ENCODE peak calls at places on chromosomes 1 and 21, in ten cellular contexts. One of them, this sample, is unnamed.

GRCh38 chr1:222392571-222392970 is 155.3 kb downstream of the HHIPL2 start:
- DNase-seq in colonic mucosa: no peak
- DNase-seq in Panc1: no peak
- DNase-seq in fibroblast of lung: no peak
- DNase-seq in tibial nerve: no peak
- DNase-seq in SJCRH30: no peak
- DNase-seq in psoas muscle: no peak
- DNase-seq in A549: no peak
- DNase-seq in prostate gland: no peak
- DNase-seq in IMR-90: peak; percentile 91
- DNase-seq in this sample: no peak

GRCh38 chr21:31892686-31893085 is 19.9 kb downstream of the HUNK start:
- DNase-seq in colonic mucosa: no peak
- DNase-seq in Panc1: no peak
- DNase-seq in fibroblast of lung: no peak
- DNase-seq in tibial nerve: no peak
- DNase-seq in SJCRH30: no peak
- DNase-seq in psoas muscle: no peak
- DNase-seq in A549: no peak
- DNase-seq in prostate gland: no peak
- DNase-seq in IMR-90: no peak
- DNase-seq in this sample: no peak

GRCh38 chr1:100955322-100955721 is 59.4 kb downstream of the SLC30A7 start:
- DNase-seq in colonic mucosa: no peak
- DNase-seq in Panc1: no peak
- DNase-seq in fibroblast of lung: peak; percentile 87
- DNase-seq in tibial nerve: no peak
- DNase-seq in SJCRH30: no peak
- DNase-seq in psoas muscle: no peak
- DNase-seq in A549: no peak
- DNase-seq in prostate gland: no peak
- DNase-seq in IMR-90: peak; percentile 92
- DNase-seq in this sample: no peak

GRCh38 chr1:154955718-154956513 is at the start of gene PBXIP1:
- DNase-seq in colonic mucosa: peak; percentile 92
- DNase-seq in Panc1: no peak
- DNase-seq in fibroblast of lung: peak; percentile 89
- DNase-seq in tibial nerve: peak; percentile 71
- DNase-seq in SJCRH30: peak; percentile 96
- DNase-seq in psoas muscle: peak; percentile 54
- DNase-seq in A549: peak; percentile 99
- DNase-seq in prostate gland: peak; percentile 89
- DNase-seq in IMR-90: peak; percentile 87
- DNase-seq in this sample: no peak

GRCh38 chr1:145872421-145872891 is 13.2 kb downstream of the ANKRD35 start:
- DNase-seq in colonic mucosa: peak; percentile 31
- DNase-seq in Panc1: no peak
- DNase-seq in fibroblast of lung: peak; percentile 64
- DNase-seq in tibial nerve: peak; percentile 35
- DNase-seq in SJCRH30: no peak
- DNase-seq in psoas muscle: peak; percentile 86
- DNase-seq in A549: no peak
- DNase-seq in prostate gland: peak; percentile 53
- DNase-seq in IMR-90: peak; percentile 30
- DNase-seq in this sample: no peak

GRCh38 chr1:215665212-215665611 is 98.1 kb downstream of the KCTD3 start:
- DNase-seq in colonic mucosa: no peak
- DNase-seq in Panc1: no peak
- DNase-seq in fibroblast of lung: peak; percentile 8
- DNase-seq in tibial nerve: no peak
- DNase-seq in SJCRH30: no peak
- DNase-seq in psoas muscle: no peak
- DNase-seq in A549: no peak
- DNase-seq in prostate gland: no peak
- DNase-seq in IMR-90: peak; percentile 94
- DNase-seq in this sample: no peak

GRCh38 chr1:245458234-245458633 is 303.4 kb downstream of the KIF26B start:
- DNase-seq in colonic mucosa: no peak
- DNase-seq in Panc1: no peak
- DNase-seq in fibroblast of lung: no peak
- DNase-seq in tibial nerve: no peak
- DNase-seq in SJCRH30: no peak
- DNase-seq in psoas muscle: no peak
- DNase-seq in A549: no peak
- DNase-seq in prostate gland: no peak
- DNase-seq in IMR-90: no peak
- DNase-seq in this sample: no peak

GRCh38 chr1:6392081-6392879 is 1.3 kb downstream of the ACOT7 start:
- DNase-seq in colonic mucosa: peak; percentile 55
- DNase-seq in Panc1: no peak
- DNase-seq in fibroblast of lung: no peak
- DNase-seq in tibial nerve: no peak
- DNase-seq in SJCRH30: peak; percentile 24
- DNase-seq in psoas muscle: no peak
- DNase-seq in A549: no peak
- DNase-seq in prostate gland: no peak
- DNase-seq in IMR-90: no peak
- DNase-seq in this sample: no peak

GRCh38 chr1:221723018-221723917 is 18.6 kb downstream of the DUSP10 start:
- DNase-seq in colonic mucosa: no peak
- DNase-seq in Panc1: no peak
- DNase-seq in fibroblast of lung: no peak
- DNase-seq in tibial nerve: no peak
- DNase-seq in SJCRH30: peak; percentile 46
- DNase-seq in psoas muscle: no peak
- DNase-seq in A549: no peak
- DNase-seq in prostate gland: no peak
- DNase-seq in IMR-90: peak; percentile 82
- DNase-seq in this sample: no peak

GRCh38 chr1:18234790-18235242 is 127.2 kb downstream of the IGSF21 start:
- DNase-seq in colonic mucosa: peak; percentile 58
- DNase-seq in Panc1: no peak
- DNase-seq in fibroblast of lung: peak; percentile 2
- DNase-seq in tibial nerve: no peak
- DNase-seq in SJCRH30: peak; percentile 83
- DNase-seq in psoas muscle: no peak
- DNase-seq in A549: peak; percentile 78
- DNase-seq in prostate gland: peak; percentile 19
- DNase-seq in IMR-90: peak; percentile 3
- DNase-seq in this sample: no peak

GRCh38 chr1:212089560-212090163 is 54.1 kb downstream of the DTL start:
- DNase-seq in colonic mucosa: no peak
- DNase-seq in Panc1: no peak
- DNase-seq in fibroblast of lung: no peak
- DNase-seq in tibial nerve: no peak
- DNase-seq in SJCRH30: no peak
- DNase-seq in psoas muscle: no peak
- DNase-seq in A549: no peak
- DNase-seq in prostate gland: no peak
- DNase-seq in IMR-90: no peak
- DNase-seq in this sample: no peak

GRCh38 chr1:8780405-8780804 is 37.0 kb downstream of the RERE start:
- DNase-seq in colonic mucosa: no peak
- DNase-seq in Panc1: no peak
- DNase-seq in fibroblast of lung: no peak
- DNase-seq in tibial nerve: no peak
- DNase-seq in SJCRH30: no peak
- DNase-seq in psoas muscle: no peak
- DNase-seq in A549: no peak
- DNase-seq in prostate gland: no peak
- DNase-seq in IMR-90: no peak
- DNase-seq in this sample: no peak

GRCh38 chr1:31783846-31784245 is 19.7 kb upstream of the ADGRB2 start:
- DNase-seq in colonic mucosa: no peak
- DNase-seq in Panc1: no peak
- DNase-seq in fibroblast of lung: no peak
- DNase-seq in tibial nerve: no peak
- DNase-seq in SJCRH30: no peak
- DNase-seq in psoas muscle: no peak
- DNase-seq in A549: no peak
- DNase-seq in prostate gland: no peak
- DNase-seq in IMR-90: no peak
- DNase-seq in this sample: no peak

GRCh38 chr1:235006132-235006721 is 122.4 kb downstream of the TOMM20 start:
- DNase-seq in colonic mucosa: no peak
- DNase-seq in Panc1: no peak
- DNase-seq in fibroblast of lung: no peak
- DNase-seq in tibial nerve: no peak
- DNase-seq in SJCRH30: no peak
- DNase-seq in psoas muscle: no peak
- DNase-seq in A549: no peak
- DNase-seq in prostate gland: no peak
- DNase-seq in IMR-90: no peak
- DNase-seq in this sample: no peak

GRCh38 chr1:184191181-184191601 is 139.7 kb downstream of the TSEN15 start:
- DNase-seq in colonic mucosa: peak; percentile 35
- DNase-seq in Panc1: no peak
- DNase-seq in fibroblast of lung: peak; percentile 94
- DNase-seq in tibial nerve: no peak
- DNase-seq in SJCRH30: peak; percentile 44
- DNase-seq in psoas muscle: peak; percentile 54
- DNase-seq in A549: no peak
- DNase-seq in prostate gland: peak; percentile 11
- DNase-seq in IMR-90: peak; percentile 96
- DNase-seq in this sample: no peak

GRCh38 chr1:92583821-92584760 is 97.4 kb upstream of the GFI1 start:
- DNase-seq in colonic mucosa: no peak
- DNase-seq in Panc1: no peak
- DNase-seq in fibroblast of lung: peak; percentile 79
- DNase-seq in tibial nerve: no peak
- DNase-seq in SJCRH30: peak; percentile 13
- DNase-seq in psoas muscle: no peak
- DNase-seq in A549: no peak
- DNase-seq in prostate gland: no peak
- DNase-seq in IMR-90: peak; percentile 82
- DNase-seq in this sample: peak; percentile 49

GRCh38 chr1:4495809-4496208 is 158.6 kb upstream of the AJAP1 start:
- DNase-seq in colonic mucosa: no peak
- DNase-seq in Panc1: no peak
- DNase-seq in fibroblast of lung: no peak
- DNase-seq in tibial nerve: no peak
- DNase-seq in SJCRH30: no peak
- DNase-seq in psoas muscle: no peak
- DNase-seq in A549: no peak
- DNase-seq in prostate gland: no peak
- DNase-seq in IMR-90: no peak
- DNase-seq in this sample: no peak

GRCh38 chr1:4494558-4494957 is 159.9 kb upstream of the AJAP1 start:
- DNase-seq in colonic mucosa: no peak
- DNase-seq in Panc1: no peak
- DNase-seq in fibroblast of lung: no peak
- DNase-seq in tibial nerve: no peak
- DNase-seq in SJCRH30: peak; percentile 16
- DNase-seq in psoas muscle: no peak
- DNase-seq in A549: peak; percentile 28
- DNase-seq in prostate gland: no peak
- DNase-seq in IMR-90: no peak
- DNase-seq in this sample: no peak

GRCh38 chr1:4500441-4500840 is 154.0 kb upstream of the AJAP1 start:
- DNase-seq in colonic mucosa: no peak
- DNase-seq in Panc1: no peak
- DNase-seq in fibroblast of lung: no peak
- DNase-seq in tibial nerve: no peak
- DNase-seq in SJCRH30: no peak
- DNase-seq in psoas muscle: no peak
- DNase-seq in A549: no peak
- DNase-seq in prostate gland: no peak
- DNase-seq in IMR-90: no peak
- DNase-seq in this sample: no peak
- H3K9me3 ChIP-seq in colonic mucosa: no peaks in the 10 kb centered on the region
- H3K9me3 ChIP-seq in Panc1: no peaks in the 10 kb centered on the region
- H3K9me3 ChIP-seq in fibroblast of lung: no peaks in the 10 kb centered on the region
- H3K9me3 ChIP-seq in tibial nerve: no peaks in the 10 kb centered on the region
- H3K9me3 ChIP-seq in SJCRH30: no peaks in the 10 kb centered on the region
- H3K9me3 ChIP-seq in psoas muscle: no peaks in the 10 kb centered on the region
- H3K9me3 ChIP-seq in A549: no peaks in the 10 kb centered on the region
- H3K9me3 ChIP-seq in prostate gland: no peaks in the 10 kb centered on the region
- H3K9me3 ChIP-seq in IMR-90: peaks cover 55% of the 10 kb centered on the region
- H3K9me3 ChIP-seq in this sample: peaks cover 15% of the 10 kb centered on the region

GRCh38 chr1:2860476-2861142 is 59.1 kb upstream of the TTC34 start:
- DNase-seq in colonic mucosa: no peak
- DNase-seq in Panc1: no peak
- DNase-seq in fibroblast of lung: no peak
- DNase-seq in tibial nerve: no peak
- DNase-seq in SJCRH30: no peak
- DNase-seq in psoas muscle: peak; percentile 6
- DNase-seq in A549: no peak
- DNase-seq in prostate gland: no peak
- DNase-seq in IMR-90: no peak
- DNase-seq in this sample: no peak
- H3K9me3 ChIP-seq in colonic mucosa: no peaks in the 10 kb centered on the region
- H3K9me3 ChIP-seq in Panc1: no peaks in the 10 kb centered on the region
- H3K9me3 ChIP-seq in fibroblast of lung: no peaks in the 10 kb centered on the region
- H3K9me3 ChIP-seq in tibial nerve: no peaks in the 10 kb centered on the region
- H3K9me3 ChIP-seq in SJCRH30: no peaks in the 10 kb centered on the region
- H3K9me3 ChIP-seq in psoas muscle: no peaks in the 10 kb centered on the region
- H3K9me3 ChIP-seq in A549: no peaks in the 10 kb centered on the region
- H3K9me3 ChIP-seq in prostate gland: no peaks in the 10 kb centered on the region
- H3K9me3 ChIP-seq in IMR-90: peaks cover 66% of the 10 kb centered on the region
- H3K9me3 ChIP-seq in this sample: peaks cover 16% of the 10 kb centered on the region

DNA sequence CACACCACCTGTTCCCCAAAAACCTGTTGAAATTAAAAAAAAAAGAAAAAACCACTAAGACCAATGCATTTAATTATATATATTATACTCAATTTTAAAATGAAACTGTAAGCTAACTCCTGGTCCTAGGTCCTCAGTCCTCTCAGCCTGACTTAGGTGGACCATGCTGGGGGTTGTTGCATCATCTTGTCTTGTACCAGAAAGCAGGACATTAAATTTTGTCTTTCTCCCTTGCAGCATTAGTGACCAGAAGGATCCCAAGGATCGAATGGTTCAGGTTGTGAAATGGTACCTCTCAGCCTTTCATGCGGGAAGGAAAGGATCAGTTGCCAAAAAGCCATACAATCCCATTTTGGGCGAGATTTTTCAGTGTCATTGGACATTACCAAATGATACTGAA is 97.6 kb downstream of the NRDC start:
- DNase-seq in colonic mucosa: no peak
- DNase-seq in Panc1: no peak
- DNase-seq in fibroblast of lung: no peak
- DNase-seq in tibial nerve: no peak
- DNase-seq in SJCRH30: no peak
- DNase-seq in psoas muscle: no peak
- DNase-seq in A549: no peak
- DNase-seq in prostate gland: no peak
- DNase-seq in IMR-90: no peak
- DNase-seq in this sample: no peak
- H3K9me3 ChIP-seq in colonic mucosa: no peaks in the 10 kb centered on the region
- H3K9me3 ChIP-seq in Panc1: no peaks in the 10 kb centered on the region
- H3K9me3 ChIP-seq in fibroblast of lung: no peaks in the 10 kb centered on the region
- H3K9me3 ChIP-seq in tibial nerve: no peaks in the 10 kb centered on the region
- H3K9me3 ChIP-seq in SJCRH30: no peaks in the 10 kb centered on the region
- H3K9me3 ChIP-seq in psoas muscle: no peaks in the 10 kb centered on the region
- H3K9me3 ChIP-seq in A549: no peaks in the 10 kb centered on the region
- H3K9me3 ChIP-seq in prostate gland: no peaks in the 10 kb centered on the region
- H3K9me3 ChIP-seq in IMR-90: no peaks in the 10 kb centered on the region
- H3K9me3 ChIP-seq in this sample: no peaks in the 10 kb centered on the region

DNA sequence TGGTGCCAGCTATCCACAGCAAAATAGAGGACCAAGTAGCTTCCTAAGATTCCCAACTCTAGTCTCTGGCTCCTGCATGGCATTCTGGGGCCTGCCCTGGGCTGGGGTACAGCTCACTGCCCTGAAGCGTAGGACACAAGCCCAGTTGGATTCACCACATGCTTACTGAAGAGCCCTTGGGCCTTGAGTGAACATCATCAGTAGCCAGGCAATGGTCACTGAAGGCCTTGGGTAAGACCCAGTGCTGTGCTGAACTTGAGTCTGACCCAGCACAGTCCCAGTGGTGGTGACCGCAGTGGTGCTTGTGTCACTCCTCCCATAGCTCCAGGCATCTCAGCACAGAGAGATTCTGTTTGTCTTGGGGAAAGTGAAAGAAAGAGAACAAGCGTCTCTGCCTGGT is 7.7 kb upstream of the LCE3A start:
- DNase-seq in colonic mucosa: no peak
- DNase-seq in Panc1: no peak
- DNase-seq in fibroblast of lung: no peak
- DNase-seq in tibial nerve: no peak
- DNase-seq in SJCRH30: no peak
- DNase-seq in psoas muscle: no peak
- DNase-seq in A549: no peak
- DNase-seq in prostate gland: no peak
- DNase-seq in IMR-90: no peak
- DNase-seq in this sample: no peak
- H3K9me3 ChIP-seq in colonic mucosa: no peaks in the 10 kb centered on the region
- H3K9me3 ChIP-seq in Panc1: no peaks in the 10 kb centered on the region
- H3K9me3 ChIP-seq in fibroblast of lung: no peaks in the 10 kb centered on the region
- H3K9me3 ChIP-seq in tibial nerve: no peaks in the 10 kb centered on the region
- H3K9me3 ChIP-seq in SJCRH30: no peaks in the 10 kb centered on the region
- H3K9me3 ChIP-seq in psoas muscle: peaks cover 5% of the 10 kb centered on the region
- H3K9me3 ChIP-seq in A549: no peaks in the 10 kb centered on the region
- H3K9me3 ChIP-seq in prostate gland: no peaks in the 10 kb centered on the region
- H3K9me3 ChIP-seq in IMR-90: peaks cover 2% of the 10 kb centered on the region
- H3K9me3 ChIP-seq in this sample: no peaks in the 10 kb centered on the region